ENCODE peak calls at places on chromosomes 12 and 14, in nine cellular contexts. A, I, H, F, L, Y, Z, V and Q are unnamed samples.

GRCh38 chr12:32451816-32452215 is 52.5 kb downstream of the FGD4 start:
- DNase-seq in A (no peak), L (no peak), H (no peak), V (no peak), I (no peak), F (no peak), Z (no peak), Y (no peak), Q (no peak)

GRCh38 chr12:24997496-24997895 is 48.6 kb upstream of the BCAT1 start:
- DNase-seq in V (no peak), Y (peak), A (no peak), H (no peak), F (no peak), L (no peak), Z (no peak), I (no peak), Q (no peak)

GRCh38 chr14:91858536-91859275 is 8.6 kb downstream of the TC2N start:
- DNase-seq in L (no peak), Y (peak), Z (no peak), I (peak), H (no peak), F (peak), A (peak), V (no peak), Q (no peak)

GRCh38 chr12:68048648-68049297 is 59.5 kb downstream of the IFNG-AS1 start:
- DNase-seq in H (no peak), A (no peak), Z (no peak), F (no peak), V (no peak), Y (no peak), I (no peak), L (no peak), Q (no peak)

GRCh38 chr12:93593833-93594232 is 21.4 kb downstream of the SOCS2 start:
- DNase-seq in I (no peak), F (no peak), H (no peak), Y (no peak), V (no peak), L (no peak), Z (no peak), A (no peak), Q (no peak)

GRCh38 chr12:100190013-100190394 is 10.6 kb upstream of the ACTR6 start:
- DNase-seq in Y (no peak), I (no peak), F (no peak), H (no peak), L (no peak), A (no peak), V (no peak), Z (no peak), Q (no peak)

GRCh38 chr12:65209655-65210043 is 40.3 kb downstream of the LEMD3 start:
- DNase-seq in H (no peak), F (no peak), I (no peak), A (no peak), L (no peak), V (no peak), Y (peak), Z (no peak), Q (no peak)

GRCh38 chr12:128992550-128992949 is 139.3 kb downstream of the GLT1D1 start:
- DNase-seq in L (no peak), Y (no peak), F (no peak), V (no peak), A (no peak), H (no peak), Z (no peak), I (no peak), Q (no peak)

GRCh38 chr12:65938807-65939206 is 114.5 kb downstream of the HMGA2 start:
- DNase-seq in V (no peak), Z (no peak), I (no peak), H (no peak), F (no peak), L (no peak), Y (no peak), A (no peak), Q (no peak)

GRCh38 chr12:57276935-57277563 is 26.1 kb upstream of the STAC3 start:
- DNase-seq in Y (peak), L (no peak), Z (peak), H (no peak), V (no peak), A (peak), I (peak), F (peak), Q (no peak)

GRCh38 chr12:51334774-51335173 is 10.8 kb upstream of the BIN2 start:
- DNase-seq in Y (no peak), L (no peak), F (no peak), V (no peak), Z (no peak), A (no peak), I (no peak), H (no peak), Q (no peak)

GRCh38 chr14:31510222-31510621 is 22.4 kb upstream of the GPR33 start:
- DNase-seq in A (no peak), Y (peak), L (peak), V (peak), H (no peak), F (no peak), I (no peak), Z (no peak), Q (no peak)